ENCODE peak calls at places on chromosomes 12 and 14, in seven cellular contexts. E is SJSA1; D is effector memory CD4-positive, alpha-beta T cell; J is suprapubic skin; W is IMR-90; M is body of pancreas; H is CD8-positive, alpha-beta memory T cell. N is an unnamed sample.

GRCh38 chr14:59619071-59619470 is 42.5 kb upstream of the CCDC175 start:
- DNase-seq in H (no peak), J (no peak), W (no peak), D (no peak), M (no peak), E (no peak), N (no peak)

GRCh38 chr12:116370004-116370404 is 92.5 kb upstream of the MED13L start:
- DNase-seq in E (peak; percentile 45), D (no peak), M (no peak), W (peak; percentile 83), H (no peak), J (no peak), N (no peak)

GRCh38 chr12:50411051-50411660 is 10.5 kb downstream of the LARP4 start:
- DNase-seq in M (no peak), D (no peak), H (no peak), E (no peak), J (no peak), W (peak; percentile 24), N (no peak)

GRCh38 chr12:6157482-6157881 is 33.0 kb upstream of the VWF start:
- DNase-seq in W (no peak), M (no peak), H (no peak), E (no peak), J (no peak), D (no peak), N (no peak)

GRCh38 chr12:45290218-45290609 is 74.3 kb downstream of the ANO6 start:
- DNase-seq in D (no peak), W (peak; percentile 88), E (no peak), H (no peak), J (no peak), M (no peak), N (no peak)

GRCh38 chr12:39490500-39491276 is 47.8 kb upstream of the KIF21A start:
- DNase-seq in E (no peak), M (no peak), J (no peak), W (no peak), D (no peak), H (no peak), N (no peak)

GRCh38 chr12:99387661-99388060 is 259.9 kb upstream of the GARIN6 start:
- DNase-seq in M (no peak), W (no peak), J (no peak), D (no peak), E (no peak), H (no peak), N (no peak)

GRCh38 chr12:94872671-94873367 is 130.7 kb downstream of the NDUFA12 start:
- DNase-seq in J (peak; percentile 60), H (no peak), E (no peak), D (no peak), M (no peak), W (no peak), N (no peak)

GRCh38 chr14:100837812-100838170 is 11.9 kb downstream of the MEG3 start:
- DNase-seq in M (no peak), E (no peak), J (no peak), H (no peak), D (no peak), W (no peak), N (no peak)

GRCh38 chr12:57983858-57984505 is 42.6 kb downstream of the ATP23 start:
- DNase-seq in M (no peak), W (no peak), E (no peak), D (no peak), J (no peak), H (no peak), N (no peak)

GRCh38 chr14:51950007-51950406 is 39.3 kb upstream of the RTRAF start:
- DNase-seq in W (no peak), M (no peak), H (no peak), J (no peak), D (no peak), E (no peak), N (no peak)

GRCh38 chr12:45208604-45209487 is 7.0 kb upstream of the ANO6 start:
- DNase-seq in J (no peak), E (peak; percentile 73), H (no peak), W (peak; percentile 84), D (no peak), M (no peak), N (no peak)

GRCh38 chr14:44803239-44803905 is 158.4 kb downstream of the KLHL28 start:
- DNase-seq in J (no peak), H (no peak), D (no peak), E (peak; percentile 11), M (no peak), W (peak; percentile 64), N (no peak)

GRCh38 chr12:49189731-49190314 is 943 bp upstream of the TUBA1A start:
- DNase-seq in J (no peak), W (no peak), E (no peak), D (no peak), H (no peak), M (no peak), N (no peak)

GRCh38 chr12:49188916-49189367 is at the start of gene TUBA1A:
- DNase-seq in E (peak; percentile 92), D (peak; percentile 95), J (peak; percentile 97), M (peak; percentile 83), W (peak; percentile 100), H (peak; percentile 90), N (peak; percentile 79)

GRCh38 chr12:49187184-49187583 is 1.7 kb downstream of the TUBA1A start:
- DNase-seq in H (no peak), W (peak; percentile 61), M (peak; percentile 13), J (peak; percentile 78), D (no peak), E (no peak), N (no peak)

GRCh38 chr12:49190317-49190716 is 1.4 kb upstream of the TUBA1A start:
- DNase-seq in J (no peak), W (no peak), E (no peak), M (no peak), D (no peak), H (no peak), N (no peak)

DNA sequence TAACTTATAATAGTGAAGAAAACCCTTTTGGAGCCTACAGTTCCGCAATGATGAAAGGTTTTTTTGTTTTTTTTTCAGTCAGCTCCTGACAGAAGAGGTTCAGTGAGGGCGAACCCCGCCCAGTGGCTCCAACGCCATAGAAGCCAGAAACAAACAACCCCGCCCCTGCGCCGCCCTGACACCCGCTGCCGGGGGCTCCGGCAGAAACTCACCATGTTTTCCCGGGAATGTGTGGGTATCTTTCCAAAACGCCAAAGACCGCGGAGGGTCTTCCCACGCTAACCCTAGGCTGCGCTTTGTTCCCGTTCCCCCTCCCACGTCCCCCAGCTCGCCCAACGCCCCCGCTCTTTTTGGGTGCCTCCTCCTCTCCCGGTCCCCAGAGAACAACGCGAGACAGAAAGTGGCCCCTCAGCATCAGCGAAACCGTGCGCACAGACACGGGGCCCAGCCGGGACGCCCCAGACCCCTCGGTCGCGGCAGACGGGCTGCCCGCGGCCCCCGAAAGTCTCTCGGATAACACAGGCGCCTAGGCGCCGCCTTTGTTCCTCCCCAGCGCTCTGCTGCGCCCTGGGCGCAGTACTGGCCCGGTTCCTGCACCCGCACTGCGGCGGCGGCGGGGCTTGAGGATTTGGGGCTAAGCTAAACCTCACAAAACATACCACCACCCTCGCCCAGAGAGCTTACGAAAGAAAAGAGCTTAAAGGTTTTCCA is 520 bp downstream of the TUBA1A start:
- DNase-seq in H (peak; percentile 69), W (peak; percentile 42), D (peak; percentile 72), E (peak; percentile 79), M (peak; percentile 56), J (peak; percentile 92), N (no peak)
- H3K4me3 ChIP-seq in H (peak overlapping the region; percentile 79), W (peak overlapping the region; percentile 67), D (peak overlapping the region; percentile 93), E (peak overlapping the region; percentile 54), M (peak overlapping the region; percentile 35), J (peak overlapping the region; percentile 95), N (peak overlapping the region; percentile 98)

DNA sequence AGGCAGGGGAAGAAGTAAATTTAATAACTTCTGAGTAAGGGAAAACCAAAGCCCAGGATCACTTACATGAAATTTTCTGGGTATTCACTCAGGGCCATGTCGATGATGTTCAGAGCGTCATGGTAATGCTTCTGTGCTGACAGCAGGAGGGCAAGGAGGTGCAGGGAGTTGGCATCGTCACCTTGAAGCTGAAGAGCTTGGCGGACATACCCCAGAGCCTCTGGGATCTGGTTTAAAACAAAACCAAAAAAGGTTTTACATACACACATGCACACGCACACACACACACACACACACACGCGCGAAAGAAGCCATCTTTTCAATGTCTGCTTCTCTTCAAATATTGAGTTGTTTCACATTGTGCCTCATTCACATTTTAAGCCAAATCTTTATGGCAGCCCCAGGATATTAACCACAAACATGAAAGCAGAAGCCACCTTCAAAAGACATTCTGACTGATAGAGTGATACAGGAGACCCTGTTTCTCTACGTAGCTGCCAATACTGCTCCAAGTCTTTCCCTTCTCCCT is 172.2 kb downstream of the TTC7B start:
- DNase-seq in J (no peak), D (no peak), W (no peak), M (no peak), E (no peak), H (no peak), N (no peak)
- H3K4me1 ChIP-seq in J (no peaks in the 10 kb centered on the region), D (no peaks in the 10 kb centered on the region), W (peaks cover 18% of the 10 kb centered on the region), M (no peaks in the 10 kb centered on the region), E (peaks cover 40% of the 10 kb centered on the region), H (no peaks in the 10 kb centered on the region), N (no peaks in the 10 kb centered on the region)

GRCh38 chr12:117968084-117968789 is 553 bp downstream of the KSR2 start:
- DNase-seq in J (no peak), D (no peak), H (no peak), E (no peak), M (no peak), W (no peak), N (no peak)
- H3K27me3 ChIP-seq in J (peaks cover 64% of the 10 kb centered on the region), D (peaks cover 13% of the 10 kb centered on the region), H (peaks cover 11% of the 10 kb centered on the region), E (peaks cover 46% of the 10 kb centered on the region), M (no peaks in the 10 kb centered on the region), W (peaks cover 13% of the 10 kb centered on the region), N (peaks cover 62% of the 10 kb centered on the region)

GRCh38 chr14:64115401-64115800 is 178.8 kb downstream of the ESR2 start:
- DNase-seq in H (no peak), W (no peak), J (no peak), D (no peak), M (no peak), E (no peak), N (no peak)

GRCh38 chr14:64114166-64114565 is 180.0 kb downstream of the ESR2 start:
- DNase-seq in H (no peak), E (no peak), W (peak; percentile 21), D (no peak), J (no peak), M (peak; percentile 20), N (no peak)

GRCh38 chr14:64114796-64115195 is 179.4 kb downstream of the ESR2 start:
- DNase-seq in M (no peak), W (no peak), D (no peak), J (no peak), E (no peak), H (no peak), N (no peak)

GRCh38 chr14:64112859-64113258 is 181.3 kb downstream of the ESR2 start:
- DNase-seq in J (no peak), D (no peak), W (no peak), H (no peak), M (peak; percentile 79), E (no peak), N (no peak)

GRCh38 chr14:64113279-64113678 is 180.9 kb downstream of the ESR2 start:
- DNase-seq in E (no peak), J (no peak), W (no peak), H (no peak), D (no peak), M (peak; percentile 92), N (no peak)
- H3K4me3 ChIP-seq in E (no peak overlapping the region), J (no peak overlapping the region), W (no peak overlapping the region), H (no peak overlapping the region), D (no peak overlapping the region), M (no peak overlapping the region), N (peak overlapping the region; percentile 5)

GRCh38 chr14:73789996-73790581 is 61.5 kb upstream of the PTGR2 start:
- DNase-seq in D (no peak), H (no peak), E (peak; percentile 50), J (peak; percentile 86), M (peak; percentile 34), W (peak; percentile 97), N (no peak)
- H3K4me1 ChIP-seq in D (peaks cover 17% of the 10 kb centered on the region), H (peaks cover 27% of the 10 kb centered on the region), E (peaks cover 34% of the 10 kb centered on the region), J (peaks cover 61% of the 10 kb centered on the region), M (peaks cover 22% of the 10 kb centered on the region), W (peaks cover 24% of the 10 kb centered on the region), N (peaks cover 69% of the 10 kb centered on the region)

GRCh38 chr12:160858-161257 is 53.1 kb downstream of the SLC6A12 start:
- DNase-seq in J (no peak), M (no peak), W (no peak), D (no peak), E (no peak), H (no peak), N (no peak)
- H3K27me3 ChIP-seq in J (peaks cover 10% of the 10 kb centered on the region), M (peaks cover 5% of the 10 kb centered on the region), W (peaks cover 36% of the 10 kb centered on the region), D (no peaks in the 10 kb centered on the region), E (peaks cover 36% of the 10 kb centered on the region), H (no peaks in the 10 kb centered on the region), N (no peaks in the 10 kb centered on the region)

N was measured in esophagus squamous epithelium.